ENCODE peak calls at places on chromosomes 11 and 22, in seven cellular contexts. I is EL; M is stimulated activated CD8-positive, alpha-beta memory T cell treated with anti-CD3 and anti-CD28 coated beads, Interleukin-15, amount 100 ng/mL, for 4 hours; Y is heart left ventricle; C is ecto neural progenitor cell; U is H54; X is ureter. B is an unnamed sample.

GRCh38 chr11:122902951-122903350 is 20.4 kb downstream of the JHY start:
- DNase-seq in I (no peak), M (no peak), Y (no peak), C (no peak), U (no peak), X (no peak), B (no peak)

GRCh38 chr22:30481711-30482110 is 9.9 kb upstream of the SEC14L3 start:
- DNase-seq in I (peak; percentile 75), M (no peak), Y (no peak), C (no peak), U (no peak), X (no peak), B (no peak)

GRCh38 chr11:15663778-15664218 is 549.1 kb downstream of the INSC start:
- DNase-seq in I (no peak), M (no peak), Y (no peak), C (peak; percentile 85), U (no peak), X (no peak), B (no peak)

GRCh38 chr22:36343720-36344105 is 44.1 kb downstream of the MYH9 start:
- DNase-seq in I (no peak), M (no peak), Y (no peak), C (no peak), U (no peak), X (no peak), B (no peak)

GRCh38 chr11:1473786-1474185 is 12.8 kb downstream of the MOB2 start:
- DNase-seq in I (no peak), M (no peak), Y (no peak), C (no peak), U (no peak), X (no peak), B (no peak)

GRCh38 chr11:69718147-69718546 is 14.3 kb upstream of the FGF19 start:
- DNase-seq in I (peak; percentile 40), M (no peak), Y (peak; percentile 52), C (peak; percentile 88), U (no peak), X (no peak), B (peak; percentile 35)

GRCh38 chr11:34345012-34345804 is 12.6 kb downstream of the ABTB2 start:
- DNase-seq in I (peak; percentile 97), M (no peak), Y (peak; percentile 58), C (no peak), U (peak; percentile 64), X (peak; percentile 83), B (no peak)

GRCh38 chr11:76120513-76121081 is 85.7 kb downstream of the WNT11 start:
- DNase-seq in I (no peak), M (no peak), Y (peak; percentile 34), C (no peak), U (no peak), X (no peak), B (no peak)